ENCODE peak calls at places on chromosomes 11 and 22, in nine cellular contexts. O is tibial nerve; V is neural progenitor cell; H is GM12865; N is HL-60; E is stomach; M is mammary epithelial cell; C is activated CD8-positive, alpha-beta T cell treated with anti-CD3 and anti-CD28 coated beads for 36 hours; K is Calu3. D is an unnamed sample.

GRCh38 chr11:61923166-61924015 is 6.0 kb upstream of the RAB3IL1 start:
- DNase-seq in C (no peak), H (no peak), O (peak), N (no peak), V (peak), M (no peak), E (peak), K (no peak), D (no peak)

GRCh38 chr22:44894782-44895181 is 115.0 kb downstream of the PHF21B start:
- DNase-seq in O (no peak), C (no peak), V (no peak), M (no peak), K (no peak), H (no peak), E (no peak), N (no peak), D (no peak)

GRCh38 chr11:100581318-100581717 is 105.8 kb upstream of the ARHGAP42 start:
- DNase-seq in M (no peak), V (no peak), E (no peak), O (no peak), K (no peak), N (no peak), C (no peak), H (no peak), D (no peak)

GRCh38 chr11:120956710-120957500 is 67.0 kb upstream of the TBCEL start:
- DNase-seq in K (no peak), C (peak), M (peak), O (no peak), N (peak), E (no peak), V (no peak), H (peak), D (no peak)

GRCh38 chr11:12356944-12357655 is 20.3 kb upstream of the PARVA start:
- DNase-seq in C (no peak), H (no peak), O (no peak), M (no peak), K (no peak), N (no peak), V (no peak), E (no peak), D (no peak)

GRCh38 chr11:70712471-70712870 is 314.1 kb downstream of the CTTN start:
- DNase-seq in O (no peak), N (no peak), H (no peak), V (peak), K (no peak), E (no peak), M (no peak), C (no peak), D (no peak)

GRCh38 chr11:86587559-86588193 is 84.7 kb downstream of the ME3 start:
- DNase-seq in M (no peak), N (no peak), O (no peak), H (no peak), E (no peak), C (no peak), K (no peak), V (no peak), D (no peak)

GRCh38 chr11:106306942-106307341 is 229.5 kb downstream of the AASDHPPT start:
- DNase-seq in V (no peak), M (no peak), E (no peak), C (no peak), N (no peak), H (no peak), O (no peak), K (no peak), D (peak)

GRCh38 chr11:111512296-111513239 is at the start of gene BTG4:
- DNase-seq in H (no peak), M (no peak), C (peak), K (peak), E (no peak), O (no peak), V (peak), N (no peak), D (no peak)

GRCh38 chr22:35995772-35996171 is 32.9 kb downstream of the RBFOX2 start:
- DNase-seq in E (peak), M (peak), K (no peak), N (no peak), V (no peak), O (peak), C (no peak), H (no peak), D (peak)

GRCh38 chr11:2319791-2320481 is 18.1 kb downstream of the TSPAN32 start:
- DNase-seq in E (peak), N (no peak), O (no peak), M (no peak), K (no peak), H (no peak), C (no peak), V (no peak), D (no peak)

GRCh38 chr11:47152953-47153950 is 23.4 kb downstream of the ARFGAP2 start:
- DNase-seq in N (no peak), E (peak), M (peak), V (peak), C (peak), H (peak), K (peak), O (peak), D (peak)

GRCh38 chr11:61543606-61544306 is 35.2 kb downstream of the LRRC10B start:
- DNase-seq in E (no peak), K (no peak), V (no peak), N (no peak), O (no peak), H (no peak), M (no peak), C (no peak), D (peak)

GRCh38 chr11:70364745-70365535 is 33.4 kb upstream of the CTTN start:
- DNase-seq in V (no peak), K (no peak), E (no peak), M (no peak), O (no peak), C (peak), N (peak), H (no peak), D (no peak)

GRCh38 chr11:130806746-130807145 is 109.5 kb downstream of the SNX19 start:
- DNase-seq in N (no peak), H (peak), E (no peak), K (no peak), O (no peak), C (no peak), M (no peak), V (no peak), D (no peak)

GRCh38 chr11:62786318-62787004 is 741 bp upstream of the TMEM179B start:
- DNase-seq in V (peak), H (peak), K (peak), O (peak), E (peak), M (peak), C (peak), N (no peak), D (peak)

GRCh38 chr11:48116843-48117242 is 99.8 kb upstream of the OR4B1 start:
- DNase-seq in N (peak), K (peak), M (no peak), E (no peak), V (peak), C (peak), O (no peak), H (peak), D (peak)

GRCh38 chr11:117807482-117808272 is 10.7 kb upstream of the DSCAML1 start:
- DNase-seq in N (no peak), E (peak), O (peak), C (peak), M (no peak), V (peak), K (peak), H (peak), D (peak)

GRCh38 chr22:27204280-27204679 is 546.9 kb downstream of the MIAT start:
- DNase-seq in V (no peak), N (no peak), H (no peak), O (no peak), E (no peak), C (no peak), K (no peak), M (no peak), D (no peak)

GRCh38 chr11:76761959-76762358 is 21.2 kb upstream of the TSKU start:
- DNase-seq in V (no peak), H (no peak), N (no peak), K (no peak), M (no peak), C (no peak), O (no peak), E (no peak), D (no peak)

GRCh38 chr11:76765863-76766350 is 17.2 kb upstream of the TSKU start:
- DNase-seq in O (no peak), V (no peak), E (no peak), N (no peak), M (no peak), C (no peak), K (no peak), H (no peak), D (no peak)

GRCh38 chr11:76763573-76764348 is 19.4 kb upstream of the TSKU start:
- DNase-seq in K (no peak), C (no peak), M (peak), H (no peak), V (no peak), E (no peak), N (no peak), O (no peak), D (peak)

GRCh38 chr11:76764941-76765340 is 18.2 kb upstream of the TSKU start:
- DNase-seq in O (no peak), H (no peak), C (no peak), M (no peak), E (no peak), K (no peak), N (no peak), V (no peak), D (no peak)

GRCh38 chr11:76762867-76763572 is 20.1 kb upstream of the TSKU start:
- DNase-seq in K (no peak), O (no peak), N (no peak), C (no peak), H (no peak), M (no peak), V (no peak), E (no peak), D (no peak)
- TF ChIP-seq CTCF in K (no peak), O (no peak), N (no peak), C (no peak), H (no peak), M (peak), V (no peak), E (no peak), D (no peak)

DNA sequence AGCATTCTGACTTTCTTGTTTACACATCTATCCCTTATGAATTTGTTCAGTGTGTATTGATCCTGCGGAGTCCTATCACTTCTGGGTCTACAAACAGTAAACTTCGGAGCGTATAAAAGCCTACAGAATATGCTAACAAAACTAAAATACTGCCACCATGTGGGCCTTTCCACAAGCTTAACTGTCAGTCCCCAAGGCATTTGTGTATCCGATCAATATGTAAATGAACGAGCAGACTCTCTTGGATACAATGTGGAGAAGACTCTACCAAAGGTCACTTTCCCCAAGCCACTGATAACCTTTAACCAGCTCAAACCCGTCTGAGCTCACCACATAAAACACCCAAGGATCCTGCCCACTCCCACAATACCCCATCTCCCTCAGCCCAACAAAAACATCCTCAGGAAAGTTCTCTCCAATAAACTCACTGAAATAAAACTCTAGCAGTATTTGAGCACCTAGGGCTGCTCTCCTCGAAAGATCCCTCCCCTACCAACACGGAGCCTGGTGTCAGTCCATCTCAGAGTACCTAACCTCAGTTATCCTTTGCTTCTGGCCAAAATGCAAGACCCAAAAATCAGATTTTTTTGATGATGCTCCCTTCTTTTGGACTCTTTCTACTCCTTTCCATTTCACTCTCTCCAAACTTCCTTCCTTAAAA is 17.8 kb downstream of the ADA2 start:
- DNase-seq in V (peak), H (no peak), N (no peak), M (no peak), C (no peak), K (peak), O (no peak), E (no peak), D (no peak)
- TF ChIP-seq CTCF in V (peak), H (no peak), N (no peak), M (no peak), C (no peak), K (peak), O (no peak), E (no peak), D (no peak)

GRCh38 chr11:129788278-129788677 is 27.4 kb upstream of the TMEM45B start:
- DNase-seq in K (no peak), V (no peak), M (no peak), E (no peak), H (no peak), N (no peak), O (no peak), C (no peak), D (no peak)

GRCh38 chr11:129791515-129791914 is 24.1 kb upstream of the TMEM45B start:
- DNase-seq in H (no peak), E (no peak), V (no peak), O (no peak), N (no peak), C (no peak), M (no peak), K (no peak), D (no peak)

GRCh38 chr11:129790131-129790530 is 25.5 kb upstream of the TMEM45B start:
- DNase-seq in O (no peak), V (no peak), C (no peak), N (peak), M (no peak), K (no peak), H (no peak), E (no peak), D (no peak)

GRCh38 chr11:129787518-129787917 is 28.1 kb upstream of the TMEM45B start:
- DNase-seq in N (no peak), H (no peak), C (no peak), K (no peak), V (no peak), O (no peak), M (peak), E (no peak), D (peak)

GRCh38 chr11:129785383-129786111 is 30.1 kb upstream of the TMEM45B start:
- DNase-seq in O (no peak), C (no peak), N (no peak), H (no peak), V (no peak), K (no peak), M (peak), E (no peak), D (peak)
- TF ChIP-seq CTCF in O (no peak), C (peak), N (no peak), H (no peak), V (peak), K (no peak), M (peak), E (no peak), D (peak)

GRCh38 chr22:48834404-48834803 is 993.3 kb downstream of the BRD1 start:
- DNase-seq in M (no peak), N (no peak), O (no peak), K (no peak), C (no peak), E (no peak), V (no peak), H (no peak), D (no peak)

GRCh38 chr22:48837341-48837935 is 990.2 kb downstream of the BRD1 start:
- DNase-seq in V (no peak), M (peak), O (no peak), E (no peak), N (no peak), H (no peak), K (no peak), C (no peak), D (no peak)

GRCh38 chr22:48835857-48836672 is 991.6 kb downstream of the BRD1 start:
- DNase-seq in K (no peak), N (no peak), O (no peak), C (no peak), M (no peak), E (no peak), V (no peak), H (no peak), D (no peak)

GRCh38 chr22:48836673-48837340 is 990.9 kb downstream of the BRD1 start:
- DNase-seq in M (no peak), K (no peak), C (no peak), H (no peak), N (no peak), E (no peak), O (no peak), V (no peak), D (no peak)

GRCh38 chr22:48835364-48835763 is 992.3 kb downstream of the BRD1 start:
- DNase-seq in O (no peak), C (no peak), V (no peak), K (no peak), E (no peak), M (no peak), H (no peak), N (no peak), D (no peak)
- TF ChIP-seq CTCF in O (no peak), C (no peak), V (no peak), K (no peak), E (no peak), M (no peak), H (no peak), N (no peak), D (no peak)